ENCODE peak calls at places on chromosomes 12 and 14, in six cellular contexts. Z is NB4, M is HepG2, T is K562, Y is A549, N is GM12878. C is an unnamed sample.

GRCh38 chr14:38522724-38523123 is 266.8 kb upstream of the CLEC14A start:
- DNase-seq in M (no peak), Z (no peak), N (no peak), Y (no peak), T (no peak), C (no peak)

GRCh38 chr12:108589028-108589839 is 8.7 kb downstream of the TMEM119 start:
- DNase-seq in Y (no peak), M (no peak), Z (peak), N (no peak), T (no peak), C (no peak)

GRCh38 chr12:29733060-29733459 is 50.7 kb downstream of the TMTC1 start:
- DNase-seq in T (no peak), Y (no peak), N (no peak), Z (peak), M (no peak), C (no peak)

GRCh38 chr12:124512667-124513296 is 54.6 kb downstream of the NCOR2 start:
- DNase-seq in T (peak), N (no peak), Y (peak), Z (peak), M (peak), C (peak)

GRCh38 chr12:127108360-127109215 is 1158.4 kb upstream of the TMEM132C start:
- DNase-seq in T (peak), M (peak), Z (peak), N (no peak), Y (peak), C (no peak)

GRCh38 chr14:102088012-102088792 is 1.4 kb upstream of the HSP90AA1 start:
- DNase-seq in Y (no peak), N (peak), Z (peak), T (peak), M (no peak), C (peak)

GRCh38 chr14:101249676-101250036 is 311.6 kb upstream of the DIO3 start:
- DNase-seq in Y (no peak), Z (no peak), N (no peak), T (no peak), M (no peak), C (no peak)

GRCh38 chr12:130649646-130650045 is 66.5 kb downstream of the RIMBP2 start:
- DNase-seq in Y (no peak), Z (no peak), T (no peak), M (no peak), N (no peak), C (no peak)

GRCh38 chr14:91980157-91980556 is 32.7 kb upstream of the FBLN5 start:
- DNase-seq in Y (peak), T (peak), Z (peak), N (peak), M (no peak), C (peak)

GRCh38 chr14:100237735-100238418 is 1.1 kb upstream of the YY1 start:
- DNase-seq in Z (peak), Y (peak), N (no peak), T (peak), M (peak), C (peak)

GRCh38 chr14:69287096-69287991 is 27.4 kb downstream of the GALNT16 start:
- DNase-seq in T (no peak), N (no peak), M (peak), Z (no peak), Y (no peak), C (no peak)

GRCh38 chr14:32564591-32564990 is 235.5 kb downstream of the AKAP6 start:
- DNase-seq in T (no peak), N (no peak), M (no peak), Y (no peak), Z (peak), C (peak)

GRCh38 chr12:66144796-66145754 is 14.5 kb upstream of the LLPH start:
- DNase-seq in Y (peak), Z (peak), T (peak), M (peak), N (no peak), C (peak)

GRCh38 chr14:103889313-103890051 is 38.8 kb upstream of the TDRD9 start:
- DNase-seq in Y (no peak), T (peak), M (peak), N (no peak), Z (no peak), C (no peak)

GRCh38 chr12:66086001-66086400 is 44.5 kb downstream of the LLPH start:
- DNase-seq in N (no peak), T (no peak), M (no peak), Y (no peak), Z (no peak), C (no peak)

GRCh38 chr14:24809147-24809546 is 175.2 kb upstream of the GZMB start:
- DNase-seq in M (no peak), Y (no peak), T (no peak), Z (no peak), N (no peak), C (no peak)

GRCh38 chr12:109670647-109671046 is 43.0 kb upstream of the FAM222A start:
- DNase-seq in T (peak), N (no peak), Y (no peak), M (no peak), Z (no peak), C (no peak)

GRCh38 chr12:93824514-93825500 is 147.6 kb downstream of the CRADD start:
- DNase-seq in Y (no peak), Z (no peak), T (no peak), M (no peak), N (no peak), C (no peak)

GRCh38 chr14:61911534-61911933 is 149.3 kb downstream of the SNAPC1 start:
- DNase-seq in T (no peak), Z (no peak), M (no peak), N (no peak), Y (no peak), C (no peak)

GRCh38 chr12:991350-992278 is 591 bp downstream of the ERC1 start:
- DNase-seq in N (no peak), T (no peak), Y (peak), Z (no peak), M (no peak), C (peak)

GRCh38 chr12:9227953-9228352 is 19.8 kb upstream of the PZP start:
- DNase-seq in T (no peak), N (no peak), M (no peak), Y (no peak), Z (no peak), C (no peak)

GRCh38 chr12:28223853-28224252 is 33.6 kb downstream of the CCDC91 start:
- DNase-seq in Z (no peak), N (no peak), M (no peak), T (no peak), Y (no peak), C (no peak)

GRCh38 chr12:31117203-31118011 is 43.7 kb downstream of the DDX11 start:
- DNase-seq in Z (peak), M (peak), Y (peak), T (peak), N (no peak), C (peak)

DNA sequence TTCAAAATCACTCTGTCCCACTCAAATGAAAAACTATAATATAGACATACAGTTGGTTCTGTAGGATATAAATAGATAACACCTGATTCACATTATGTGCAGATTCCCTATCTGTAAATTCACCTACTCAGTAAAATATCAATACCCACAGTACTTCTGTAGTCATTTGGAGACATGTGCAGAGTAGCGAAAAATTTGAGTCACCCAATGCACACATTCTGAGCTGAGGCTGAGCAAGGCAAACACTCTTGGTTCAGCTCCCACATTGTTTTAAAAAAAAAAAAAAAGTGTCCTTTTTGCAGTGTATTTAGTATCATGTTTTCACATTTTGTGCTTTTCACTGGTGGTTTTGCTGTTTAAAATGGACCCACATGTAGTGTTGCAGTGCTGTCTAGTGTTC is 27.3 kb upstream of the BBS10 start:
- DNase-seq in Y (no peak), N (no peak), T (no peak), M (peak), Z (no peak), C (no peak)
- TF ChIP-seq MYC in Y (no peak), N (no peak), T (no peak), M (no peak), Z (no peak), C (no peak)

GRCh38 chr14:51613436-51613835 is 38.3 kb upstream of the FRMD6 start:
- DNase-seq in Z (no peak), N (no peak), T (no peak), Y (no peak), M (no peak), C (no peak)
- TF ChIP-seq MYC in Z (no peak), N (no peak), T (no peak), Y (no peak), M (no peak), C (no peak)

GRCh38 chr14:65238456-65238855 is 136.1 kb upstream of the MAX start:
- DNase-seq in Y (no peak), M (peak), N (no peak), T (no peak), Z (peak), C (peak)
- TF ChIP-seq MYC in Y (no peak), M (no peak), N (no peak), T (no peak), Z (no peak), C (no peak)

DNA sequence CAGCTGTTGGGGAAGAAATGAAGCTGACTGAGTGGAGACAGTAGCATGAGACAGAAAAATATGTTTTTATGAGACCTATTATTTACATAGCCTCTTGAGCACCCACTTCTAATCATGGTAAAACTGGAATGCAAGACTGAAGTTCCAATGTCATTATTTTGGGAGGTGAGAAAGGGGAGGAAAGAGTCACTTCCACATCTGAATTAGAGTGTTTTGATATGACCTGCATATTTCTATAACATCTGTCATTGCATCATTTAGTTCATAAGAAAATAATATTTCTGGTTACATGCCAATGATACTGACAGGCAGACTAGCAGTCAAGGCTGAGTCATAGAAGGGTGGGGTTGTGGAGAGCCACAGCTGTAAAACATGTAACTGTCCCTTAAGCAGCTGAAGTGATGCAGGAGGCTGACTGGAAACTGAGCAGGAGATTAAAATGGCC is 26.7 kb downstream of the NTN4 start:
- DNase-seq in N (no peak), Y (peak), M (peak), T (peak), Z (peak), C (peak)
- TF ChIP-seq MYC in N (no peak), Y (no peak), M (no peak), T (no peak), Z (no peak), C (no peak)

GRCh38 chr12:3965096-3965495 is 91.9 kb upstream of the PARP11 start:
- DNase-seq in M (no peak), N (no peak), Y (no peak), Z (no peak), T (no peak), C (no peak)

GRCh38 chr12:3959799-3960560 is 86.8 kb upstream of the PARP11 start:
- DNase-seq in Y (no peak), T (no peak), M (peak), N (no peak), Z (no peak), C (no peak)

GRCh38 chr12:3964404-3964803 is 91.2 kb upstream of the PARP11 start:
- DNase-seq in T (peak), Y (peak), N (no peak), Z (peak), M (peak), C (no peak)

GRCh38 chr12:3961573-3961972 is 88.4 kb upstream of the PARP11 start:
- DNase-seq in Z (no peak), T (no peak), N (no peak), Y (no peak), M (no peak), C (no peak)

DNA sequence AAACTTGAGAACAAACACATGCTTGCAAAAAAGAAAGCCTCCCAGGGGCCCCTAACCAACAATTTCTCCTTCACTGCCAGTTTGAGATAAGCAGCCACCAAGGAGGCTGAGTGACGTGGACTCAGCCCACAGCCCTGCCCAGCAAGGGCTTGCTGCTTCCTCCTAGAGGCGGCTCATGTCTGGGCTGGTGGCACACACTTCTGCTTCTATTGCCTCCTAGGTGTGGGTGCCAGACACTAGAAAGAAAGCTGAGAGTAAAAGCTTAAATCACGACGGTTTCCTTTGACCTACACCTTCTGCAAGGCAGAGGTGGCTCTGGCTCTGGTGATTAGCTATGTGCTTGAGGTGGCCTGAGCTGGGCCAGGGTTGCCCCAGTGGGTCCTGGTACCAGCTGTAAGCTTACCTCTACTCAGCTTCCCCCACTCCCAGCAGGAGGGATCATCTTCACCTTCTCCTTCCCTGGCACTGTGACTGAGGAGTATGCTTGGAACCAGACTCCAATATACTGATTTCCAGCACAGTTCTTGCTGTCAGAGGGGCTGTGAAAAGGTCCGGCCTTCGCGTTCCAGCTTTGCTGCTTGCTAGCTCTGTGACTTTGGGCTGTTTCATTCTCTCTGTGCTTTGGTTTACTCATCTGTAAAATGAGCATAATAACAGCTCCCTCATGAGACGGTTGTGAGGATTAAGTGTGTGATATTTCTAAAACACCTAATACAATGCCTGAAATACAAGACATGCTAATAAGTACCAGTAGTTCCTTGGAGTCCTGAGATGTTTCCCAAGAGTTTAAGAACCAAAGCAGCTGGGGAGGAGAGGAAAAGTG is 89.7 kb upstream of the PARP11 start:
- DNase-seq in M (no peak), N (no peak), T (peak), Z (peak), Y (no peak), C (no peak)
- TF ChIP-seq MYC in M (no peak), N (no peak), T (no peak), Z (no peak), Y (no peak), C (no peak)

GRCh38 chr12:3537916-3538690 is 47.1 kb downstream of the PRMT8 start:
- DNase-seq in Z (no peak), N (no peak), T (no peak), M (no peak), Y (no peak), C (no peak)
- TF ChIP-seq MYC in Z (no peak), N (no peak), T (no peak), M (no peak), Y (no peak), C (no peak)

DNA sequence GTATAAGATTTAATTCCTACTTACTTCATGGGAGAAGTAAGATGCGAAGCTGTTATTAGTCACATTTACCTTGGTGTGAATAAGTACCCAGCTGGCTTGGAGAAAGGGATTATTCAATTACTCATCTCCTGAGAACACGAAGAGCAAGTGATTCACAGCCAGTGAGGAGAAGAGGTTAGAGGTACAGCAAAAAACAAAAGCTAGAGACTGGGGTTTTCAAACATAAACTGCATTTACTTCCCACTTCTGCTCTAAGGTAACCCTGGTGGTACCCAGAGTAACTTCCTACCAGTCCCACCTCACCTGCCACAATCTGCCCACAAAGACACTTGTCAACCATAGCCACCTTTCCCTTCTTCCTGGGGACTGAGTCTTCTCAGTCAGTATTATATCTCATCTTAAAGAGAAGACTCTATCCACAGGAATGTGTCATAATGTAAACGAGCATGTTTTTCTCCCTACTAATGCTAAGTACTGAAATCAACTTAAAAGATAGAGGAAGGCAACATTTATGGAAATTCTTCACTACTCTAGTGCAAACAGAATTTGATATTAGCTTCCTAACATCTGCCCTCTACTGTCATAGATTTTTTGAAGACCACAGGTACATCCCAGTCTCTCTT is 6.0 kb upstream of the IL22 start:
- DNase-seq in Z (no peak), M (no peak), Y (no peak), N (peak), T (no peak), C (peak)
- TF ChIP-seq MYC in Z (no peak), M (no peak), Y (no peak), N (no peak), T (no peak), C (no peak)

GRCh38 chr12:47707905-47708543 is 2.2 kb upstream of the RPAP3 start:
- DNase-seq in N (no peak), M (no peak), T (no peak), Z (peak), Y (no peak), C (no peak)
- TF ChIP-seq MYC in N (no peak), M (no peak), T (no peak), Z (no peak), Y (no peak), C (no peak)

DNA sequence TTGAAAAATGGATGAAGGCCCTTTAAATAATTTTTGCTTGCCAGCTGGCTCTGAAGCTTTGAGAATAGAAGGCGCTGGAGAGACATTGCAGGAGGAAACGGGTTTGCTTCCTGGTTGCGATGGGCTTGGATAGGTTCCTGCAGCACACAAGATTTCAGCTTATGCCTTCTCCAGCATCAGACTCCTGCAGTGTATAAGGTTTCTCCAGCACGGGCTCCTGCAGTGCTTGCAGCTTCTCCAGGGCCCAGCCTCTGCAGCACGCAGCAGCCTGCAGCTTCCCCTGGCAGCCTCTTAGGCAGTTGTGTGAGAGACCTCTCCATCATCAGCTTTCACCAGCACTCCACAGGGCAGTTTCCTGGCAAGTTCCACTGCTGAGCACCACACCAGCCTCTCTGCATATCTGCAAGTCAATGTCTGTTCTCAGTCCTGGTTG is 78.7 kb upstream of the ZDHHC17 start:
- DNase-seq in N (no peak), M (no peak), T (no peak), Z (no peak), Y (no peak), C (peak)
- TF ChIP-seq MYC in N (no peak), M (no peak), T (no peak), Z (no peak), Y (no peak), C (no peak)

C was measured in endothelial cell of umbilical vein.